ENCODE peak calls at places on chromosomes 11 and 22, in ten cellular contexts. O is keratinocyte, U is PC-3, H is stomach, W is Peyer's patch, G is NT2/D1, J is right cardiac atrium, Z is spleen, M is iPS DF 6.9, B is psoas muscle. X is an unnamed sample. For H3K4me1 and H3K27me3, the result is how much of the 10 kb centered on the place peaks cover.

GRCh38 chr22:39242809-39243442 is 1.9 kb downstream of the PDGFB start:
- DNase-seq in H (peak), G (no peak), Z (no peak), M (no peak), W (no peak), O (no peak), J (no peak), B (no peak), U (peak), X (no peak)

GRCh38 chr11:95680169-95680929 is 109.2 kb downstream of the FAM76B start:
- DNase-seq in W (no peak), H (no peak), Z (no peak), J (no peak), G (no peak), M (no peak), B (no peak), O (no peak), U (peak), X (no peak)

GRCh38 chr22:26264162-26264561 is 94.9 kb downstream of the SEZ6L start:
- DNase-seq in H (no peak), O (no peak), B (no peak), M (no peak), G (no peak), J (no peak), W (no peak), Z (no peak), U (no peak), X (no peak)

GRCh38 chr22:24325105-24325757 is 54.6 kb downstream of the SPECC1L start:
- DNase-seq in Z (no peak), O (no peak), B (no peak), J (no peak), U (peak), M (no peak), W (no peak), G (peak), H (no peak), X (peak)

GRCh38 chr11:133934599-133935550 is 21.9 kb downstream of the IGSF9B start:
- DNase-seq in O (peak), M (no peak), H (no peak), W (no peak), J (peak), U (peak), B (no peak), G (no peak), Z (peak), X (peak)

GRCh38 chr11:8832571-8833260 is 78.3 kb upstream of the AKIP1 start:
- DNase-seq in O (no peak), Z (no peak), B (no peak), M (no peak), J (no peak), W (no peak), U (peak), G (no peak), H (peak), X (no peak)

GRCh38 chr11:110972640-110973039 is 260.4 kb upstream of the ARHGAP20 start:
- DNase-seq in M (no peak), J (no peak), O (no peak), G (no peak), W (no peak), H (no peak), B (no peak), Z (no peak), U (peak), X (no peak)

GRCh38 chr22:38834991-38835390 is 8.8 kb downstream of the NPTXR start:
- DNase-seq in Z (no peak), M (no peak), U (no peak), O (no peak), W (no peak), B (peak), J (no peak), G (no peak), H (no peak), X (no peak)

GRCh38 chr11:119081682-119082081 is 3.0 kb upstream of the HMBS start:
- DNase-seq in O (no peak), J (peak), G (no peak), H (no peak), U (no peak), M (no peak), W (no peak), Z (no peak), B (no peak), X (no peak)

GRCh38 chr11:1567052-1567720 is 4.9 kb downstream of the DUSP8 start:
- DNase-seq in J (peak), G (no peak), M (no peak), Z (peak), O (no peak), W (no peak), B (no peak), U (no peak), H (no peak), X (no peak)

GRCh38 chr22:24069721-24070120 is 58.6 kb downstream of the CABIN1 start:
- DNase-seq in U (no peak), M (no peak), G (no peak), Z (no peak), O (no peak), H (no peak), W (peak), J (no peak), B (no peak), X (no peak)

GRCh38 chr22:45505991-45506743 is 3.5 kb downstream of the FBLN1 start:
- DNase-seq in G (no peak), H (no peak), U (no peak), W (no peak), B (no peak), O (no peak), J (peak), Z (no peak), M (no peak), X (no peak)

GRCh38 chr11:129973068-129973467 is 29.6 kb downstream of the PRDM10 start:
- DNase-seq in J (no peak), B (no peak), G (no peak), Z (no peak), W (no peak), U (no peak), M (no peak), O (no peak), H (no peak), X (no peak)

GRCh38 chr11:56394381-56394780 is 18.1 kb upstream of the OR5AL1 start:
- DNase-seq in H (no peak), B (no peak), J (no peak), Z (no peak), M (no peak), U (no peak), G (no peak), W (no peak), O (no peak), X (no peak)

GRCh38 chr11:45285289-45285828 is 782 bp downstream of the SYT13 start:
- DNase-seq in U (no peak), O (no peak), H (no peak), B (no peak), W (no peak), M (no peak), J (no peak), G (no peak), Z (no peak), X (no peak)

GRCh38 chr11:86211619-86212018 is 32.9 kb upstream of the EED start:
- DNase-seq in J (no peak), B (no peak), M (no peak), U (no peak), H (no peak), Z (no peak), G (no peak), W (no peak), O (no peak), X (no peak)

GRCh38 chr11:1116104-1116503 is 41.4 kb downstream of the MUC2 start:
- DNase-seq in W (peak), Z (no peak), H (no peak), M (no peak), G (no peak), J (peak), O (no peak), B (peak), U (no peak), X (no peak)

GRCh38 chr22:30204742-30205111 is 41.8 kb downstream of the LIF start:
- DNase-seq in W (no peak), M (no peak), Z (no peak), H (peak), O (no peak), U (no peak), G (no peak), B (peak), J (peak), X (peak)

GRCh38 chr22:22048318-22048942 is 65.8 kb upstream of the TOP3B start:
- DNase-seq in M (no peak), U (no peak), W (no peak), J (no peak), O (no peak), B (no peak), H (no peak), Z (no peak), G (no peak), X (no peak)
- H3K4me1 ChIP-seq in M (under half), U (under half), W (under half), J (under half), O (under half), B (under half), H (under half), Z (under half), G (under half), X (under half)

GRCh38 chr11:26522912-26523610 is 49.0 kb downstream of the MUC15 start:
- DNase-seq in Z (no peak), U (peak), H (no peak), O (no peak), W (no peak), G (peak), B (no peak), J (no peak), M (peak), X (peak)
- H3K4me3 ChIP-seq in Z (no peak), U (no peak), H (no peak), O (no peak), W (no peak), G (no peak), B (no peak), J (no peak), M (peak), X (no peak)

DNA sequence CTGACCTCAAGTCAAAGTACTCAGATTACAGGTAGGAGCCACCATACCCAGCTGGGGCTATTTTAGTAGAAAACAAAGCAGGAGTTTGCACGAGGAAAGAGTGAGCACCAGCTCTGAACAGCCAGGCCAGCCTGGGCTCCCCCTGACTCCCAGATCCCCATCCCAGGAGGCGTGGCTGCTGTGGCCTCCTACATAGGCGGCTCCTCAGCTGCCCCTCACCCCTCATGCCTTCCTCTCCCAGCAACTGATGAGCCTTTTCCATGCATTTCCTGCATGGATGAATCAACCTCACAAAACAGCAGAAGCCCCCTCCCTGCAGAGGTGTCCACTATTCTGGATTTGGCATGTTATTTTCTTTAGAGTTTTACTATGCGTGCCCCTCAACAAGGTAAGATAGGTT is 10.5 kb upstream of the FLRT1 start:
- DNase-seq in J (no peak), Z (no peak), O (no peak), H (no peak), M (no peak), B (no peak), U (no peak), W (no peak), G (peak), X (no peak)
- H3K27me3 ChIP-seq in J (under half), Z (under half), O (under half), H (under half), M (under half), B (under half), U (under half), W (under half), G (under half), X (under half)

GRCh38 chr11:94676769-94677168 is 91.4 kb upstream of the AMOTL1 start:
- DNase-seq in U (peak), W (no peak), G (no peak), M (no peak), B (no peak), H (no peak), Z (no peak), J (no peak), O (no peak), X (no peak)

GRCh38 chr11:94678236-94678635 is 89.9 kb upstream of the AMOTL1 start:
- DNase-seq in H (no peak), U (peak), Z (no peak), J (no peak), W (no peak), B (no peak), M (no peak), O (no peak), G (no peak), X (no peak)

GRCh38 chr11:94680426-94680825 is 87.7 kb upstream of the AMOTL1 start:
- DNase-seq in J (no peak), U (no peak), H (no peak), G (no peak), O (no peak), B (no peak), Z (no peak), M (no peak), W (no peak), X (no peak)

GRCh38 chr11:94681140-94681539 is 87.0 kb upstream of the AMOTL1 start:
- DNase-seq in O (no peak), J (no peak), M (no peak), B (no peak), U (peak), H (no peak), Z (no peak), W (no peak), G (no peak), X (no peak)

GRCh38 chr11:94678901-94679300 is 89.3 kb upstream of the AMOTL1 start:
- DNase-seq in U (peak), J (no peak), W (no peak), H (no peak), M (no peak), G (no peak), Z (no peak), B (no peak), O (no peak), X (no peak)
- H3K4me1 ChIP-seq in U (half or more), J (under half), W (under half), H (under half), M (under half), G (under half), Z (under half), B (under half), O (half or more), X (under half)

X was measured in small intestine.